ENCODE peak calls at places on chromosomes 11 and 22, in ten cellular contexts. O is LoVo; M is T-helper 9 cell; C is mucosa of gallbladder; L is naive thymus-derived CD4-positive, alpha-beta T cell; H is T follicular helper cell; Z is stomach; F is fibroblast of pulmonary artery; Q is MV-4-11; K is HEK293T. S is an unnamed sample.

GRCh38 chr22:36301384-36301828 is 48.5 kb downstream of the APOL1 start:
- DNase-seq in O (peak), M (peak), C (peak), L (peak), H (peak), Z (peak), F (peak), Q (peak), K (peak), S (peak)

GRCh38 chr11:104956528-104956927 is 11.8 kb downstream of the CASP4 start:
- DNase-seq in O (peak), M (no peak), C (no peak), L (no peak), H (no peak), Z (no peak), F (peak), Q (no peak), K (no peak), S (no peak)

GRCh38 chr11:72391638-72392423 is 42.5 kb downstream of the CLPB start:
- DNase-seq in O (no peak), M (no peak), C (no peak), L (no peak), H (no peak), Z (no peak), F (no peak), Q (no peak), K (no peak), S (no peak)

GRCh38 chr11:33195391-33196190 is 34.3 kb upstream of the CSTF3 start:
- DNase-seq in O (no peak), M (no peak), C (no peak), L (no peak), H (no peak), Z (no peak), F (peak), Q (peak), K (no peak), S (no peak)

GRCh38 chr22:29081499-29082236 is 8.8 kb downstream of the KREMEN1 start:
- DNase-seq in O (no peak), M (no peak), C (no peak), L (no peak), H (no peak), Z (no peak), F (peak), Q (no peak), K (no peak), S (no peak)

GRCh38 chr11:83957038-83957900 is 671.1 kb upstream of the CCDC90B start:
- DNase-seq in O (no peak), M (no peak), C (no peak), L (no peak), H (no peak), Z (no peak), F (no peak), Q (no peak), K (no peak), S (peak)

GRCh38 chr11:108858624-108859023 is 193.8 kb downstream of the DDX10 start:
- DNase-seq in O (no peak), M (no peak), C (no peak), L (no peak), H (no peak), Z (no peak), F (no peak), Q (no peak), K (no peak), S (no peak)

GRCh38 chr11:58485961-58486360 is 21.9 kb downstream of the OR5B21 start:
- DNase-seq in O (no peak), M (no peak), C (no peak), L (no peak), H (no peak), Z (no peak), F (no peak), Q (no peak), K (no peak), S (no peak)

GRCh38 chr22:40922484-40923303 is 28.5 kb upstream of the RBX1 start:
- DNase-seq in O (peak), M (no peak), C (no peak), L (peak), H (no peak), Z (no peak), F (peak), Q (peak), K (peak), S (peak)

GRCh38 chr22:50678651-50679521 is 6.3 kb downstream of the SHANK3 start:
- DNase-seq in O (no peak), M (no peak), C (no peak), L (no peak), H (no peak), Z (peak), F (no peak), Q (no peak), K (no peak), S (no peak)

GRCh38 chr11:117443269-117444186 is 115.9 kb downstream of the CEP164 start:
- DNase-seq in O (no peak), M (no peak), C (peak), L (no peak), H (no peak), Z (peak), F (peak), Q (peak), K (peak), S (no peak)

GRCh38 chr11:115425816-115426215 is 78.4 kb downstream of the CADM1 start:
- DNase-seq in O (no peak), M (no peak), C (no peak), L (no peak), H (no peak), Z (no peak), F (no peak), Q (no peak), K (no peak), S (no peak)

GRCh38 chr11:114200785-114201184 is 95.4 kb upstream of the NNMT start:
- DNase-seq in O (no peak), M (no peak), C (no peak), L (no peak), H (no peak), Z (no peak), F (no peak), Q (no peak), K (no peak), S (no peak)

GRCh38 chr11:73538381-73538872 is 59.5 kb downstream of the FAM168A start:
- DNase-seq in O (no peak), M (no peak), C (no peak), L (peak), H (no peak), Z (no peak), F (peak), Q (peak), K (no peak), S (no peak)

GRCh38 chr11:74154621-74155281 is 16.1 kb downstream of the C2CD3 start:
- DNase-seq in O (peak), M (no peak), C (no peak), L (no peak), H (no peak), Z (no peak), F (peak), Q (no peak), K (no peak), S (no peak)

GRCh38 chr22:37103696-37104452 is 5.6 kb downstream of the TMPRSS6 start:
- DNase-seq in O (no peak), M (no peak), C (no peak), L (no peak), H (no peak), Z (no peak), F (no peak), Q (no peak), K (no peak), S (no peak)

GRCh38 chr11:46936138-46937110 is at the start of gene CSTPP1:
- DNase-seq in O (peak), M (peak), C (peak), L (peak), H (peak), Z (peak), F (peak), Q (peak), K (peak), S (peak)

GRCh38 chr11:65851811-65852507 is 6.0 kb downstream of the CFL1 start:
- DNase-seq in O (no peak), M (no peak), C (no peak), L (no peak), H (no peak), Z (no peak), F (no peak), Q (no peak), K (no peak), S (no peak)

GRCh38 chr22:20249797-20250354 is 18.2 kb downstream of the RTN4R start:
- DNase-seq in O (no peak), M (no peak), C (no peak), L (no peak), H (no peak), Z (no peak), F (peak), Q (no peak), K (no peak), S (peak)

GRCh38 chr11:48142886-48143285 is 73.7 kb upstream of the OR4B1 start:
- DNase-seq in O (no peak), M (no peak), C (no peak), L (no peak), H (no peak), Z (no peak), F (no peak), Q (no peak), K (no peak), S (no peak)

GRCh38 chr11:27370374-27370773 is 7.4 kb upstream of the CCDC34 start:
- DNase-seq in O (no peak), M (no peak), C (no peak), L (no peak), H (no peak), Z (no peak), F (no peak), Q (no peak), K (no peak), S (no peak)

GRCh38 chr11:78961938-78962701 is 387.5 kb upstream of the NARS2 start:
- DNase-seq in O (no peak), M (no peak), C (peak), L (no peak), H (no peak), Z (no peak), F (peak), Q (no peak), K (no peak), S (peak)

GRCh38 chr22:28498044-28498443 is 181.6 kb downstream of the TTC28 start:
- DNase-seq in O (no peak), M (no peak), C (no peak), L (no peak), H (no peak), Z (no peak), F (no peak), Q (no peak), K (no peak), S (no peak)

GRCh38 chr11:88175004-88175706 is at the start of gene RAB38:
- DNase-seq in O (no peak), M (no peak), C (peak), L (no peak), H (no peak), Z (peak), F (peak), Q (no peak), K (peak), S (no peak)

GRCh38 chr22:19115628-19116027 is 6.6 kb downstream of the DGCR2 start:
- DNase-seq in O (no peak), M (no peak), C (no peak), L (no peak), H (no peak), Z (no peak), F (peak), Q (no peak), K (peak), S (no peak)

S was measured in astrocyte of the cerebellum.